ENCODE peak calls at places on chromosomes 4 and X, in eight cellular contexts. A is colonic mucosa; K is HCT116; U is sigmoid colon; N is Peyer's patch; V is psoas muscle; W is vagina; F is CD8-positive, alpha-beta T cell. E is an unnamed sample. For H3K4me1 and H3K9me3, the result is how much of the 10 kb centered on the place peaks cover.

GRCh38 chr4:2066571-2067445 is 7.7 kb downstream of the NAT8L start:
- DNase-seq in V (no peak), F (no peak), K (no peak), N (no peak), W (no peak), U (peak), A (no peak), E (no peak)

GRCh38 chr4:138182838-138183426 is 59.2 kb downstream of the SLC7A11 start:
- DNase-seq in V (no peak), U (no peak), K (peak), F (no peak), A (no peak), N (no peak), W (no peak), E (no peak)

GRCh38 chrX:3119376-3119775 is 78.1 kb downstream of the ARSF start:
- DNase-seq in U (no peak), V (no peak), N (no peak), F (no peak), K (no peak), A (no peak), W (no peak), E (no peak)

GRCh38 chr4:94722748-94723147 is 35.0 kb upstream of the BMPR1B start:
- DNase-seq in A (no peak), F (no peak), W (no peak), K (no peak), N (no peak), V (no peak), U (no peak), E (no peak)

GRCh38 chrX:22686138-22686541 is 313.6 kb upstream of the DDX53 start:
- DNase-seq in F (no peak), A (no peak), N (no peak), W (no peak), K (no peak), V (peak), U (peak), E (peak)

GRCh38 chrX:51421972-51422371 is 74.4 kb downstream of the NUDT11 start:
- DNase-seq in N (no peak), A (no peak), V (no peak), W (no peak), F (no peak), K (no peak), U (no peak), E (no peak)

GRCh38 chr4:3845744-3846429 is 79.7 kb downstream of the ADRA2C start:
- DNase-seq in N (no peak), V (no peak), W (no peak), F (no peak), K (no peak), U (no peak), A (no peak), E (no peak)

GRCh38 chr4:147833741-147834140 is 101.9 kb downstream of the ARHGAP10 start:
- DNase-seq in U (no peak), F (no peak), W (no peak), N (no peak), V (no peak), A (no peak), K (no peak), E (no peak)

GRCh38 chrX:34467437-34467836 is 189.6 kb downstream of the TMEM47 start:
- DNase-seq in V (no peak), A (no peak), U (no peak), F (no peak), W (no peak), N (no peak), K (no peak), E (no peak)

GRCh38 chr4:185567828-185568442 is 32.6 kb upstream of the PDLIM3 start:
- DNase-seq in A (peak), V (peak), K (no peak), N (no peak), U (peak), W (no peak), F (no peak), E (peak)

GRCh38 chrX:107677501-107677901 is 49.2 kb downstream of the PRPS1 start:
- DNase-seq in A (no peak), W (no peak), K (no peak), F (no peak), V (no peak), U (no peak), N (no peak), E (no peak)

GRCh38 chrX:118990512-118991227 is 16.3 kb downstream of the LONRF3 start:
- DNase-seq in U (no peak), F (no peak), N (peak), A (no peak), K (no peak), V (no peak), W (no peak), E (no peak)

GRCh38 chr4:76485450-76485849 is 50.4 kb downstream of the SHROOM3 start:
- DNase-seq in K (peak), U (no peak), N (no peak), W (no peak), F (no peak), A (peak), V (no peak), E (no peak)

DNA sequence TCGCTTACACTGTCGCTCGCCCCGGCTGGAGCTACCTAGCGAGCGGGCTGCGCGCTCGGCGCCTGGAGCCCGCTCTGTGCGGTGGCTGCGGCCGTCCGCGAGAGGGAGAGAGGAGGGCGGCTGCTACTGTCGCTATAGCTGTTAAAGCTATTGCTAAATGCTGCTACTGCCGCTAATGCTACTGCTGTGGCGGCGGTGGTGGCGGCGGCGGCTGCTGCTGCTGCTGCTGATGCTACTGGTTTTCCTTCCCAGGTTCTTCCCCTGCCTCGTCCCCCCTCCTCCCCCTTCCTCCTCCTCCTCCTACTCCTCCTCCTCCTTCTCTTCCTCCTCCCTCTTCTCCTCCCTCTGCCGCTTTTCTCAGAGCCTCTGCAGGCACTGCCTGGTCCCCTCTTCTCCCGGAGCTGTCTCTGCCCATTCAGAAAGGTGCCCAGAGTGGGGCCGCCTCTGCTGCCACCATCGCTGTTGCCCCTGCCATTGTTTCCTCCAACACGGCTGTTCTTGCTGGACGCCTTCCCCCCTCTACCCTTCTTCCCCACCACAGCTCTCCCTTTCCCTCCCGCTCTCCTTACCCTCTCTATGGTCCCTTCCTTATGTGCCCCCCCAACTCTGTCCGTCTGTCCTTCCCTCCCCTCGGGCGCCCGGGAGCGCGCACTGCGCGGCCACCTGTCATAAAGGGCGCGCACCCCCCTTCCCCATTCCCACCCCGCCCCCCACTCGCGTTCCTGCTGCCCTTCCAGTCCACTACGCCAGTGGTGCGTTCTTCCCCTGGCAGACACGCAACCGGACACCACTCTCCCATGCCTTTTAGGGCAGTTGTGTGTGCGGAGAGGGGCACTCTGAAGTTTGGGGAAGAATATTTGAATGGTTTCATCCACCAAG is at the start of gene NEXMIF:
- DNase-seq in K (no peak), U (peak), F (peak), N (peak), V (no peak), W (no peak), A (peak), E (peak)
- TF ChIP-seq CTCF in K (no peak), U (no peak), F (no peak), N (no peak), V (no peak), W (no peak), A (no peak), E (peak)

GRCh38 chr4:56699537-56699936 is 18.4 kb upstream of the HOPX start:
- DNase-seq in K (no peak), U (no peak), W (no peak), V (no peak), F (no peak), A (no peak), N (no peak), E (no peak)

GRCh38 chr4:56698329-56698728 is 17.2 kb upstream of the HOPX start:
- DNase-seq in A (no peak), W (no peak), F (no peak), V (no peak), N (no peak), U (no peak), K (no peak), E (no peak)

GRCh38 chr4:56701644-56702043 is 20.5 kb upstream of the HOPX start:
- DNase-seq in W (no peak), U (no peak), N (no peak), A (no peak), K (no peak), V (no peak), F (no peak), E (no peak)

GRCh38 chr4:56704074-56704473 is 23.0 kb upstream of the HOPX start:
- DNase-seq in A (no peak), V (no peak), K (no peak), N (no peak), W (no peak), U (no peak), F (no peak), E (no peak)

DNA sequence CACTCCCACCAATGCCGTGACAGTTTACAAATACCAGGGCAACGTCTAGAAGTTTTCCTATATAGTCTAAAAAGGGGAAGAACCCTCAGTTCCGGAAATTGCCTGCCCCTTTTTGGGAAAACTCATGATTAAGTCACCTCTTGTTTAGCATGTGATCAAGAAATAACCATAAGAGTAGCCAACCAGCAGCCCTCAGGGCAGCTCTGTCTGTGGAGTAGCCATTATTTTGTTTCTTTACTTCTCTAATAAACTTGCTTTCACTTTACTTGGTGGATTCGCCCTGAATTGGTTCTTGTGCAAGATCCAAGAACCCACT is 20.0 kb upstream of the HOPX start:
- DNase-seq in F (no peak), K (no peak), N (no peak), A (no peak), V (no peak), U (no peak), W (no peak), E (no peak)
- H3K4me1 ChIP-seq in F (under half), K (under half), N (under half), A (under half), V (under half), U (under half), W (under half), E (under half)

DNA sequence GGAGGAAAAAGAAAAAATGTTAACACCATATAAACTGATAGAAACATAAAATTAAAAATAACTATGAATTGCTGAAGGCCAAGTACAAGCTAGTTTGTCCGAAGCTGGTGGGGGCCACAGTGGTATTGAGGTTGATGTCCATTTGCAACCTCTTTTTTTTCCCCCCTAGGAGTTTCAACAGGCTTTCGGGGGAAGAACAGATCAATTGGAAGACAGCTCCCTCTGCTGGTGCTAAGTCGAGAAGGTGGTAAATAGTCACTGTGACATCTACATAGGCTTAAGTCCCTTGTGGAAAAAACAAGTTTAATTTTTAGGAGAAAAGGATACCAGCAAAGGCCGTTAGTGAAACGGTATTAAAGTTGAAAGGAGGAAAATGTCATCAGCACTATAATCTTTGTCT is 115.7 kb upstream of the ZXDA start:
- DNase-seq in N (peak), F (peak), V (no peak), U (no peak), W (no peak), K (peak), A (peak), E (no peak)
- H3K9me3 ChIP-seq in N (under half), F (under half), V (under half), U (under half), W (under half), K (under half), A (under half), E (under half)

DNA sequence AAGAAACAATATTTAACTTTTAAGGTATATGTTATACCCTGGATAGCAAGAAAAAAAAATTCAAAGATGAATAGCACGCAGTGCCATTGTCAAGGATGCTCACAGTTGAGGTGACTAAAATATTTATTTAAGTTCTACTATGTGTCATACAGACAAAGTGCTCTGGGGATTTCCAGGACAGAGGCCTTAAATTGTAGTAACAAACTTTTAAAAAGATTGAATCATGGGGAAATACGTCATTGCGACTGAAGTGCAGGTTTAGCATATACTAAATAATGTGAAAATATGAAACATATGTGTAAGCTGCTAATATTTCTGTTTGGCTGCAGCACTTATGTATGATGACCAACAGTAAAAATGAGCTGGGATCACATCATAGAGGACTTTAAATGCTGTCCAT is 748.0 kb upstream of the PCDH7 start:
- DNase-seq in K (no peak), F (no peak), A (no peak), U (no peak), N (no peak), W (no peak), V (no peak), E (no peak)
- TF ChIP-seq CTCF in K (no peak), F (no peak), A (no peak), U (no peak), N (no peak), W (no peak), V (no peak), E (no peak)

E was measured in left ventricle myocardium inferior.